ENCODE peak calls at places on chromosome 5, in eight cellular contexts. One of them, this sample, is unnamed.

GRCh38 chr5:41763096-41763495 is 107.1 kb downstream of the OXCT1 start:
- DNase-seq in A549: no peak
- DNase-seq in GM13977: no peak
- DNase-seq in fibroblast of the aortic adventitia: peak
- DNase-seq in BJ: peak
- DNase-seq in transverse colon: no peak
- DNase-seq in fibroblast of villous mesenchyme: peak
- DNase-seq in Peyer's patch: no peak
- DNase-seq in this sample: no peak

GRCh38 chr5:41856644-41857491 is 13.4 kb downstream of the OXCT1 start:
- DNase-seq in A549: peak
- DNase-seq in GM13977: peak
- DNase-seq in fibroblast of the aortic adventitia: peak
- DNase-seq in BJ: no peak
- DNase-seq in transverse colon: peak
- DNase-seq in fibroblast of villous mesenchyme: peak
- DNase-seq in Peyer's patch: no peak
- DNase-seq in this sample: no peak

GRCh38 chr5:171673328-171673727 is 112.3 kb upstream of the SMIM23 start:
- DNase-seq in A549: no peak
- DNase-seq in GM13977: no peak
- DNase-seq in fibroblast of the aortic adventitia: peak
- DNase-seq in BJ: no peak
- DNase-seq in transverse colon: no peak
- DNase-seq in fibroblast of villous mesenchyme: no peak
- DNase-seq in Peyer's patch: no peak
- DNase-seq in this sample: peak

GRCh38 chr5:135446186-135446585 is 962 bp downstream of the DCANP1 start:
- DNase-seq in A549: no peak
- DNase-seq in GM13977: no peak
- DNase-seq in fibroblast of the aortic adventitia: no peak
- DNase-seq in BJ: no peak
- DNase-seq in transverse colon: no peak
- DNase-seq in fibroblast of villous mesenchyme: no peak
- DNase-seq in Peyer's patch: no peak
- DNase-seq in this sample: no peak

GRCh38 chr5:115246361-115246991 is 16.2 kb downstream of the PGGT1B start:
- DNase-seq in A549: peak
- DNase-seq in GM13977: no peak
- DNase-seq in fibroblast of the aortic adventitia: peak
- DNase-seq in BJ: no peak
- DNase-seq in transverse colon: no peak
- DNase-seq in fibroblast of villous mesenchyme: peak
- DNase-seq in Peyer's patch: no peak
- DNase-seq in this sample: no peak

GRCh38 chr5:36150676-36151433 is 832 bp downstream of the LMBRD2 start:
- DNase-seq in A549: peak
- DNase-seq in GM13977: peak
- DNase-seq in fibroblast of the aortic adventitia: peak
- DNase-seq in BJ: no peak
- DNase-seq in transverse colon: peak
- DNase-seq in fibroblast of villous mesenchyme: peak
- DNase-seq in Peyer's patch: peak
- DNase-seq in this sample: no peak

GRCh38 chr5:170538096-170538465 is 34.3 kb downstream of the KCNIP1 start:
- DNase-seq in A549: no peak
- DNase-seq in GM13977: no peak
- DNase-seq in fibroblast of the aortic adventitia: no peak
- DNase-seq in BJ: no peak
- DNase-seq in transverse colon: no peak
- DNase-seq in fibroblast of villous mesenchyme: no peak
- DNase-seq in Peyer's patch: no peak
- DNase-seq in this sample: no peak

GRCh38 chr5:107505763-107506534 is 164.8 kb downstream of the EFNA5 start:
- DNase-seq in A549: no peak
- DNase-seq in GM13977: no peak
- DNase-seq in fibroblast of the aortic adventitia: no peak
- DNase-seq in BJ: no peak
- DNase-seq in transverse colon: no peak
- DNase-seq in fibroblast of villous mesenchyme: no peak
- DNase-seq in Peyer's patch: no peak
- DNase-seq in this sample: no peak

GRCh38 chr5:112109331-112109993 is 309.6 kb downstream of the EPB41L4A start:
- DNase-seq in A549: no peak
- DNase-seq in GM13977: no peak
- DNase-seq in fibroblast of the aortic adventitia: peak
- DNase-seq in BJ: peak
- DNase-seq in transverse colon: no peak
- DNase-seq in fibroblast of villous mesenchyme: peak
- DNase-seq in Peyer's patch: no peak
- DNase-seq in this sample: no peak

GRCh38 chr5:87686018-87686417 is 273.3 kb upstream of the CCNH start:
- DNase-seq in A549: no peak
- DNase-seq in GM13977: no peak
- DNase-seq in fibroblast of the aortic adventitia: no peak
- DNase-seq in BJ: no peak
- DNase-seq in transverse colon: no peak
- DNase-seq in fibroblast of villous mesenchyme: no peak
- DNase-seq in Peyer's patch: no peak
- DNase-seq in this sample: no peak

GRCh38 chr5:38403407-38403806 is 145.0 kb downstream of the EGFLAM start:
- DNase-seq in A549: no peak
- DNase-seq in GM13977: no peak
- DNase-seq in fibroblast of the aortic adventitia: no peak
- DNase-seq in BJ: no peak
- DNase-seq in transverse colon: no peak
- DNase-seq in fibroblast of villous mesenchyme: peak
- DNase-seq in Peyer's patch: no peak
- DNase-seq in this sample: no peak

GRCh38 chr5:73135429-73136276 is 15.3 kb downstream of the TMEM171 start:
- DNase-seq in A549: peak
- DNase-seq in GM13977: no peak
- DNase-seq in fibroblast of the aortic adventitia: peak
- DNase-seq in BJ: no peak
- DNase-seq in transverse colon: no peak
- DNase-seq in fibroblast of villous mesenchyme: peak
- DNase-seq in Peyer's patch: no peak
- DNase-seq in this sample: no peak

GRCh38 chr5:109965634-109966033 is 275.9 kb downstream of the MAN2A1 start:
- DNase-seq in A549: no peak
- DNase-seq in GM13977: no peak
- DNase-seq in fibroblast of the aortic adventitia: no peak
- DNase-seq in BJ: no peak
- DNase-seq in transverse colon: no peak
- DNase-seq in fibroblast of villous mesenchyme: no peak
- DNase-seq in Peyer's patch: no peak
- DNase-seq in this sample: no peak

GRCh38 chr5:143396353-143396940 is 7.0 kb downstream of the NR3C1 start:
- DNase-seq in A549: no peak
- DNase-seq in GM13977: no peak
- DNase-seq in fibroblast of the aortic adventitia: no peak
- DNase-seq in BJ: no peak
- DNase-seq in transverse colon: no peak
- DNase-seq in fibroblast of villous mesenchyme: no peak
- DNase-seq in Peyer's patch: no peak
- DNase-seq in this sample: no peak

GRCh38 chr5:168270446-168270845 is 21.0 kb upstream of the WWC1 start:
- DNase-seq in A549: no peak
- DNase-seq in GM13977: no peak
- DNase-seq in fibroblast of the aortic adventitia: peak
- DNase-seq in BJ: no peak
- DNase-seq in transverse colon: peak
- DNase-seq in fibroblast of villous mesenchyme: peak
- DNase-seq in Peyer's patch: no peak
- DNase-seq in this sample: no peak

GRCh38 chr5:142109356-142110045 is 922 bp downstream of the NDFIP1 start:
- DNase-seq in A549: peak
- DNase-seq in GM13977: peak
- DNase-seq in fibroblast of the aortic adventitia: peak
- DNase-seq in BJ: no peak
- DNase-seq in transverse colon: peak
- DNase-seq in fibroblast of villous mesenchyme: peak
- DNase-seq in Peyer's patch: no peak
- DNase-seq in this sample: no peak

GRCh38 chr5:151958111-151958510 is 33.5 kb upstream of the GLRA1 start:
- DNase-seq in A549: no peak
- DNase-seq in GM13977: no peak
- DNase-seq in fibroblast of the aortic adventitia: no peak
- DNase-seq in BJ: no peak
- DNase-seq in transverse colon: no peak
- DNase-seq in fibroblast of villous mesenchyme: no peak
- DNase-seq in Peyer's patch: no peak
- DNase-seq in this sample: no peak

GRCh38 chr5:76145945-76146344 is 62.8 kb downstream of the SV2C start:
- DNase-seq in A549: peak
- DNase-seq in GM13977: peak
- DNase-seq in fibroblast of the aortic adventitia: peak
- DNase-seq in BJ: no peak
- DNase-seq in transverse colon: no peak
- DNase-seq in fibroblast of villous mesenchyme: peak
- DNase-seq in Peyer's patch: no peak
- DNase-seq in this sample: no peak
- TF ChIP-seq CTCF in A549: no peak
- TF ChIP-seq CTCF in GM13977: peak
- TF ChIP-seq CTCF in fibroblast of the aortic adventitia: no peak
- TF ChIP-seq CTCF in BJ: no peak
- TF ChIP-seq CTCF in transverse colon: no peak
- TF ChIP-seq CTCF in fibroblast of villous mesenchyme: peak
- TF ChIP-seq CTCF in Peyer's patch: no peak
- TF ChIP-seq CTCF in this sample: peak

GRCh38 chr5:173279166-173279565 is 44.2 kb upstream of the NKX2-5 start:
- DNase-seq in A549: no peak
- DNase-seq in GM13977: no peak
- DNase-seq in fibroblast of the aortic adventitia: no peak
- DNase-seq in BJ: no peak
- DNase-seq in transverse colon: no peak
- DNase-seq in fibroblast of villous mesenchyme: no peak
- DNase-seq in Peyer's patch: no peak
- DNase-seq in this sample: no peak

GRCh38 chr5:173282916-173283315 is 45.3 kb downstream of the STC2 start:
- DNase-seq in A549: no peak
- DNase-seq in GM13977: no peak
- DNase-seq in fibroblast of the aortic adventitia: no peak
- DNase-seq in BJ: no peak
- DNase-seq in transverse colon: no peak
- DNase-seq in fibroblast of villous mesenchyme: no peak
- DNase-seq in Peyer's patch: no peak
- DNase-seq in this sample: no peak

GRCh38 chr5:173283318-173284288 is 44.6 kb downstream of the STC2 start:
- DNase-seq in A549: peak
- DNase-seq in GM13977: peak
- DNase-seq in fibroblast of the aortic adventitia: peak
- DNase-seq in BJ: no peak
- DNase-seq in transverse colon: peak
- DNase-seq in fibroblast of villous mesenchyme: peak
- DNase-seq in Peyer's patch: peak
- DNase-seq in this sample: peak

GRCh38 chr5:173278641-173279040 is 43.6 kb upstream of the NKX2-5 start:
- DNase-seq in A549: no peak
- DNase-seq in GM13977: no peak
- DNase-seq in fibroblast of the aortic adventitia: no peak
- DNase-seq in BJ: no peak
- DNase-seq in transverse colon: no peak
- DNase-seq in fibroblast of villous mesenchyme: no peak
- DNase-seq in Peyer's patch: no peak
- DNase-seq in this sample: no peak

GRCh38 chr5:173281910-173282309 is 46.3 kb downstream of the STC2 start:
- DNase-seq in A549: peak
- DNase-seq in GM13977: no peak
- DNase-seq in fibroblast of the aortic adventitia: peak
- DNase-seq in BJ: no peak
- DNase-seq in transverse colon: no peak
- DNase-seq in fibroblast of villous mesenchyme: no peak
- DNase-seq in Peyer's patch: no peak
- DNase-seq in this sample: no peak
- TF ChIP-seq CTCF in A549: peak
- TF ChIP-seq CTCF in GM13977: peak
- TF ChIP-seq CTCF in fibroblast of the aortic adventitia: peak
- TF ChIP-seq CTCF in BJ: peak
- TF ChIP-seq CTCF in transverse colon: no peak
- TF ChIP-seq CTCF in fibroblast of villous mesenchyme: peak
- TF ChIP-seq CTCF in Peyer's patch: no peak
- TF ChIP-seq CTCF in this sample: peak

GRCh38 chr5:176612008-176612407 is 2.1 kb upstream of the GPRIN1 start:
- DNase-seq in A549: no peak
- DNase-seq in GM13977: no peak
- DNase-seq in fibroblast of the aortic adventitia: no peak
- DNase-seq in BJ: no peak
- DNase-seq in transverse colon: no peak
- DNase-seq in fibroblast of villous mesenchyme: no peak
- DNase-seq in Peyer's patch: no peak
- DNase-seq in this sample: no peak

GRCh38 chr5:176611435-176611834 is 1.5 kb upstream of the GPRIN1 start:
- DNase-seq in A549: no peak
- DNase-seq in GM13977: no peak
- DNase-seq in fibroblast of the aortic adventitia: peak
- DNase-seq in BJ: peak
- DNase-seq in transverse colon: peak
- DNase-seq in fibroblast of villous mesenchyme: peak
- DNase-seq in Peyer's patch: no peak
- DNase-seq in this sample: peak

GRCh38 chr5:176609724-176610429 is at the start of gene GPRIN1:
- DNase-seq in A549: peak
- DNase-seq in GM13977: peak
- DNase-seq in fibroblast of the aortic adventitia: peak
- DNase-seq in BJ: no peak
- DNase-seq in transverse colon: peak
- DNase-seq in fibroblast of villous mesenchyme: peak
- DNase-seq in Peyer's patch: peak
- DNase-seq in this sample: peak

GRCh38 chr5:176608937-176609723 is 826 bp downstream of the GPRIN1 start:
- DNase-seq in A549: no peak
- DNase-seq in GM13977: no peak
- DNase-seq in fibroblast of the aortic adventitia: no peak
- DNase-seq in BJ: no peak
- DNase-seq in transverse colon: no peak
- DNase-seq in fibroblast of villous mesenchyme: no peak
- DNase-seq in Peyer's patch: no peak
- DNase-seq in this sample: peak

DNA sequence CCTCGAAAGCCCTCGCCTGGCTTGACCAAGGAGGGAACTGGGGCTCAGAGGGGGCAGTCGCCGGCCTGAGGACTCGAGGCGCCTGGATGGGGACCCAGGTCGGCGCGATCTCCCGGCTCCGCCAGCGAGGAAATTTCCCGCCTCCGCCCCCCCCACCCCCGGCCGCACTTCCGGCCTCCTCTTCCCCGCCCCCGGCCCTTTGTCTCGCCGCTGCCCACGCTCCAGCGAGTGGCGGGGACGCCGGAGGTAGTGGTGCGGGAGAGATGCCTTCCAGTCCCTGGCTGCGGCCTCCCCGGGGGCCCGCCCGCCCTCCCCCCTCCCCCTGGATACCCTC is 441 bp upstream of the GPRIN1 start:
- DNase-seq in A549: no peak
- DNase-seq in GM13977: no peak
- DNase-seq in fibroblast of the aortic adventitia: no peak
- DNase-seq in BJ: no peak
- DNase-seq in transverse colon: no peak
- DNase-seq in fibroblast of villous mesenchyme: no peak
- DNase-seq in Peyer's patch: no peak
- DNase-seq in this sample: no peak
- TF ChIP-seq CTCF in A549: no peak
- TF ChIP-seq CTCF in GM13977: no peak
- TF ChIP-seq CTCF in fibroblast of the aortic adventitia: no peak
- TF ChIP-seq CTCF in BJ: no peak
- TF ChIP-seq CTCF in transverse colon: no peak
- TF ChIP-seq CTCF in fibroblast of villous mesenchyme: no peak
- TF ChIP-seq CTCF in Peyer's patch: no peak
- TF ChIP-seq CTCF in this sample: no peak

GRCh38 chr5:10158886-10159285 is 90.8 kb downstream of the ATPSCKMT start:
- DNase-seq in A549: no peak
- DNase-seq in GM13977: no peak
- DNase-seq in fibroblast of the aortic adventitia: no peak
- DNase-seq in BJ: no peak
- DNase-seq in transverse colon: no peak
- DNase-seq in fibroblast of villous mesenchyme: no peak
- DNase-seq in Peyer's patch: no peak
- DNase-seq in this sample: no peak
- TF ChIP-seq CTCF in A549: no peak
- TF ChIP-seq CTCF in GM13977: no peak
- TF ChIP-seq CTCF in fibroblast of the aortic adventitia: no peak
- TF ChIP-seq CTCF in BJ: no peak
- TF ChIP-seq CTCF in transverse colon: no peak
- TF ChIP-seq CTCF in fibroblast of villous mesenchyme: no peak
- TF ChIP-seq CTCF in Peyer's patch: no peak
- TF ChIP-seq CTCF in this sample: no peak

This sample was measured in osteocyte.